ENCODE peak calls at places on chromosome 17, in seven cellular contexts. V, Q, M, K, F, I and H are unnamed samples.

GRCh38 chr17:59848778-59849177 is 44.0 kb downstream of the TUBD1 start:
- DNase-seq in V (no peak), Q (peak), M (peak), K (peak), F (no peak), I (peak), H (no peak)

GRCh38 chr17:2828396-2829038 is 32.3 kb downstream of the RAP1GAP2 start:
- DNase-seq in V (peak), Q (peak), M (no peak), K (peak), F (peak), I (peak), H (no peak)

GRCh38 chr17:18377437-18378204 is at the start of gene EVPLL:
- DNase-seq in V (no peak), Q (peak), M (peak), K (peak), F (peak), I (no peak), H (no peak)

GRCh38 chr17:61000911-61001310 is 323.3 kb downstream of the BCAS3 start:
- DNase-seq in V (no peak), Q (peak), M (no peak), K (no peak), F (no peak), I (peak), H (peak)

GRCh38 chr17:28033972-28034714 is 8.3 kb upstream of the NLK start:
- DNase-seq in V (peak), Q (peak), M (no peak), K (no peak), F (no peak), I (peak), H (peak)

GRCh38 chr17:16652847-16653366 is 743 bp downstream of the ZNF624 start:
- DNase-seq in V (no peak), Q (no peak), M (no peak), K (no peak), F (no peak), I (peak), H (no peak)

GRCh38 chr17:1947743-1948516 is 77.2 kb downstream of the RTN4RL1 start:
- DNase-seq in V (no peak), Q (no peak), M (no peak), K (no peak), F (no peak), I (no peak), H (no peak)

GRCh38 chr17:37478187-37478586 is 11.5 kb upstream of the DUSP14 start:
- DNase-seq in V (no peak), Q (peak), M (no peak), K (no peak), F (no peak), I (peak), H (no peak)

GRCh38 chr17:69757794-69758430 is 317.1 kb upstream of the KCNJ16 start:
- DNase-seq in V (no peak), Q (peak), M (no peak), K (no peak), F (no peak), I (peak), H (peak)

GRCh38 chr17:1486802-1487695 is 5.4 kb downstream of the MYO1C start:
- DNase-seq in V (peak), Q (peak), M (no peak), K (peak), F (peak), I (peak), H (no peak)

GRCh38 chr17:28534740-28535375 is 17.6 kb downstream of the UNC119 start:
- DNase-seq in V (no peak), Q (no peak), M (no peak), K (no peak), F (no peak), I (no peak), H (no peak)

GRCh38 chr17:65567566-65567965 is 6.1 kb upstream of the AXIN2 start:
- DNase-seq in V (no peak), Q (no peak), M (no peak), K (no peak), F (no peak), I (no peak), H (no peak)

GRCh38 chr17:66331038-66331816 is 28.8 kb downstream of the PRKCA start:
- DNase-seq in V (no peak), Q (no peak), M (no peak), K (no peak), F (no peak), I (no peak), H (no peak)

GRCh38 chr17:65987988-65988387 is 203.9 kb downstream of the CEP112 start:
- DNase-seq in V (no peak), Q (peak), M (no peak), K (peak), F (peak), I (peak), H (peak)

GRCh38 chr17:32015245-32016013 is 8.2 kb downstream of the LRRC37B start:
- DNase-seq in V (no peak), Q (no peak), M (no peak), K (peak), F (no peak), I (no peak), H (no peak)

GRCh38 chr17:45794840-45795239 is 10.7 kb downstream of the CRHR1 start:
- DNase-seq in V (no peak), Q (peak), M (no peak), K (no peak), F (peak), I (no peak), H (no peak)

GRCh38 chr17:2972749-2973148 is 90.7 kb downstream of the OR1D5 start:
- DNase-seq in V (no peak), Q (no peak), M (no peak), K (no peak), F (no peak), I (no peak), H (no peak)

GRCh38 chr17:28956861-28957260 is 5.5 kb upstream of the PHF12 start:
- DNase-seq in V (no peak), Q (no peak), M (no peak), K (no peak), F (no peak), I (no peak), H (no peak)

GRCh38 chr17:32755045-32755805 is 121.7 kb downstream of the MYO1D start:
- DNase-seq in V (no peak), Q (peak), M (no peak), K (no peak), F (peak), I (peak), H (peak)

GRCh38 chr17:2869604-2870003 is 73.4 kb downstream of the RAP1GAP2 start:
- DNase-seq in V (no peak), Q (no peak), M (no peak), K (no peak), F (no peak), I (no peak), H (no peak)

GRCh38 chr17:17420561-17421269 is 56.1 kb upstream of the MED9 start:
- DNase-seq in V (peak), Q (peak), M (peak), K (no peak), F (no peak), I (peak), H (no peak)

GRCh38 chr17:37299257-37299985 is 76.4 kb upstream of the C17orf78 start:
- DNase-seq in V (no peak), Q (peak), M (no peak), K (no peak), F (no peak), I (peak), H (no peak)

GRCh38 chr17:17626840-17627239 is 35.3 kb upstream of the PEMT start:
- DNase-seq in V (no peak), Q (no peak), M (no peak), K (no peak), F (no peak), I (no peak), H (no peak)

GRCh38 chr17:69474171-69474831 is 59.8 kb downstream of the MAP2K6 start:
- DNase-seq in V (no peak), Q (no peak), M (no peak), K (no peak), F (no peak), I (no peak), H (no peak)

GRCh38 chr17:58317421-58318064 is 11.1 kb downstream of the TSPOAP1 start:
- DNase-seq in V (no peak), Q (peak), M (peak), K (peak), F (peak), I (peak), H (peak)

GRCh38 chr17:3544365-3544764 is 13.2 kb downstream of the TRPV3 start:
- DNase-seq in V (no peak), Q (no peak), M (no peak), K (no peak), F (no peak), I (no peak), H (no peak)

GRCh38 chr17:43398724-43399595 is at the start of gene ARL4D:
- DNase-seq in V (peak), Q (peak), M (peak), K (peak), F (peak), I (peak), H (no peak)

GRCh38 chr17:59769891-59770290 is 62.4 kb downstream of the VMP1 start:
- DNase-seq in V (no peak), Q (no peak), M (no peak), K (no peak), F (no peak), I (peak), H (no peak)

GRCh38 chr17:65723356-65723928 is 162.0 kb upstream of the AXIN2 start:
- DNase-seq in V (no peak), Q (peak), M (no peak), K (no peak), F (no peak), I (peak), H (no peak)

GRCh38 chr17:17321356-17322025 is 18.3 kb downstream of the NT5M start:
- DNase-seq in V (no peak), Q (no peak), M (no peak), K (no peak), F (no peak), I (no peak), H (no peak)

GRCh38 chr17:17754719-17755686 is 73.7 kb downstream of the RAI1 start:
- DNase-seq in V (peak), Q (no peak), M (no peak), K (no peak), F (no peak), I (no peak), H (no peak)

GRCh38 chr17:21399476-21400203 is 23.5 kb downstream of the KCNJ12 start:
- DNase-seq in V (no peak), Q (no peak), M (no peak), K (no peak), F (no peak), I (no peak), H (no peak)

GRCh38 chr17:69975808-69976207 is 99.2 kb upstream of the KCNJ16 start:
- DNase-seq in V (no peak), Q (no peak), M (no peak), K (no peak), F (no peak), I (no peak), H (no peak)

GRCh38 chr17:74520790-74521480 is 10.3 kb downstream of the CD300LB start:
- DNase-seq in V (peak), Q (no peak), M (no peak), K (no peak), F (no peak), I (no peak), H (no peak)

GRCh38 chr17:76752006-76752405 is 14.1 kb downstream of the MFSD11 start:
- DNase-seq in V (no peak), Q (no peak), M (no peak), K (no peak), F (no peak), I (no peak), H (no peak)

GRCh38 chr17:14448816-14449215 is 147.9 kb downstream of the HS3ST3B1 start:
- DNase-seq in V (no peak), Q (no peak), M (no peak), K (no peak), F (no peak), I (no peak), H (no peak)

GRCh38 chr17:51537996-51538550 is 277.7 kb downstream of the UTP18 start:
- DNase-seq in V (no peak), Q (no peak), M (no peak), K (no peak), F (no peak), I (no peak), H (no peak)

GRCh38 chr17:4725646-4726300 is 5.5 kb upstream of the MED11 start:
- DNase-seq in V (no peak), Q (no peak), M (no peak), K (no peak), F (no peak), I (no peak), H (no peak)

GRCh38 chr17:50352072-50352692 is 6.3 kb downstream of the XYLT2 start:
- DNase-seq in V (peak), Q (no peak), M (no peak), K (no peak), F (no peak), I (no peak), H (no peak)

GRCh38 chr17:41498276-41498675 is 7.1 kb downstream of the KRT13 start:
- DNase-seq in V (no peak), Q (no peak), M (no peak), K (no peak), F (no peak), I (no peak), H (no peak)

GRCh38 chr17:41499714-41500113 is 5.7 kb downstream of the KRT13 start:
- DNase-seq in V (no peak), Q (no peak), M (no peak), K (no peak), F (no peak), I (no peak), H (no peak)

GRCh38 chr17:41500131-41500911 is 5.1 kb downstream of the KRT13 start:
- DNase-seq in V (no peak), Q (peak), M (no peak), K (peak), F (peak), I (peak), H (no peak)

GRCh38 chr17:41494524-41494923 is 4.8 kb upstream of the KRT36 start:
- DNase-seq in V (no peak), Q (no peak), M (no peak), K (peak), F (no peak), I (peak), H (no peak)

DNA sequence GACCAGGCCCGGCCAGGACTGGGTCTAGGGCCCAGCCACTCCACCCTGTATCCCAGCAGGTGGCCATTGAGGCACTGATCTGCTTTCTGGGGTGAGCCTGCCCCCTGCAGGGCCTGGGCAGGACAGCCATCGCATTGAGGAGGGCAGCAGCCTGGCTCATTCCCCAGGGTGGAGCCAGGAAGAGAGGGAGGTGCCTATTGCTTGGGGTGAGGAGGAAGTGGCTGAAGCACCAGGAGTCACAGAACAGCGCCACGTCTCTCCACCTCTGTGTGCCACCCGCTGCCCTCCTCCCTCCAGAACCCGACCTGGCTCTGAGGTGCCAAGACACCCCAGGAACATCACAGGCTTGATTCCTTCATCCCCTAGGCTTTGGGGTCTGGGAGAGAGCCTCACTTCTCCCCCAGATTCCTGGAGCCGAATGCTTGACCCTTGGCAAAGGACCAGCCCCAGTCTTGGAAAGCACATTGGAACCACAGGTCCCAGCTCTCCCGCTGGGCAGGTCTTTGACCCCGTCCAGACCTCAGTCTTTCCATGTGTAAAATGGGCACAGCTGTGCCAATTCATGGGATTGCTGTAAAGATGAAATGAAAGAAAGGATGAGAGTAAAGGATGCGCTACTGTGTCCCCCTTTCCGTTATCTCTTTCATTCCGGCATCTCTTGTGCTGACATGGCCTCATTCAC is 7.2 kb upstream of the KRT36 start:
- DNase-seq in V (peak), Q (peak), M (no peak), K (peak), F (peak), I (peak), H (peak)
- TF ChIP-seq CTCF in V (peak), Q (peak), M (peak), K (peak), F (peak), I (peak), H (peak)

GRCh38 chr17:7438050-7438614 is 1.2 kb upstream of the FGF11 start:
- DNase-seq in V (peak), Q (peak), M (peak), K (peak), F (no peak), I (no peak), H (no peak)

GRCh38 chr17:7437369-7437863 is 1.9 kb upstream of the FGF11 start:
- DNase-seq in V (no peak), Q (no peak), M (no peak), K (no peak), F (no peak), I (no peak), H (no peak)

GRCh38 chr17:7436556-7437368 is 1.5 kb downstream of the TMEM102 start:
- DNase-seq in V (peak), Q (peak), M (peak), K (peak), F (peak), I (peak), H (no peak)

GRCh38 chr17:7438656-7439460 is 454 bp upstream of the FGF11 start:
- DNase-seq in V (no peak), Q (no peak), M (no peak), K (no peak), F (no peak), I (no peak), H (no peak)

GRCh38 chr17:7435676-7436555 is 681 bp downstream of the TMEM102 start:
- DNase-seq in V (peak), Q (peak), M (peak), K (peak), F (peak), I (no peak), H (no peak)
- H3K4me3 ChIP-seq in V (peak), Q (peak), M (peak), K (peak), F (peak), I (peak), H (peak)

GRCh38 chr17:80191192-80191591 is 21.4 kb downstream of the CARD14 start:
- DNase-seq in V (no peak), Q (no peak), M (no peak), K (no peak), F (no peak), I (no peak), H (no peak)
- TF ChIP-seq CTCF in V (no peak), Q (no peak), M (no peak), K (no peak), F (no peak), I (no peak), H (no peak)

DNA sequence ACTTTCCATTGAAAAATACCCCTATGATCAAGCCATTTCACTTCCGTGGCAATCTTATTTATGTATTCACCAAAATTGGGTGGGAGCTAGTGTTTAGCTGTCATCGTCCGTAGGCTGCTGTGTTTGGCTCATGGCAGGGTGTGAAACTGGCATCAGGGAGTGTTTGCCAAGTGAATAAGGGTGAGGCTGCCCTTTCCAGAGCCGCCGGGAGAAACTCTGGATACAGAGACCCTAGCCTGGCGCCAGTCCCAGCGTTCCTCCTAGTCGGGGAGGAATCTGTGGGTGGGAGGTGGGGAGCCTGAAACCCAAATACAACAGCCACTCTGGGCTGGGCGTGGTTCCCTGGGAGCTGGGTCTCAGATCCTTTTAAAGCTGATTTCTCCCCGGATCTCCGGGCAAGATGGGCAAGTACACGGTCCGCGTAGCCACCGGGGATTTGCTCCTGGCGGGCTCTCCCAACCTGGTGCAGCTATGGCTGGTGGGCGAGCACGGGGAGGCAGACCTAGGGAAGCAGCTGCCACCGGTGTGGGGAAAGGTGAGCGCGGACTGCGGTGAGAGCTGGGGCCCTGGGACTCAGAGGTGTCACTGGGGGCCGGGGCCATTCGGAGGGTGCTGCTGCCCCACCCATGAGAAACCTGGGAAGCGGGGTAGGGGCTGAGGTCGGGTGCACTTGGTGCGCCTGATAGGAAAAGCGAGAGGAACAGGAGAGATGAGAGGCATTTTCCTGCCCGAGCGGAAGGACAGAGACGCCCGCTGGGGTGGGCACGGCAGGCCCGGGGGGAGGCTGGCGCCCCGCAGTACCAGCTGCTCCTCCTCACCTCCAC is 62.1 kb upstream of the TEKT1 start:
- DNase-seq in V (no peak), Q (no peak), M (no peak), K (no peak), F (no peak), I (no peak), H (no peak)
- H3K4me3 ChIP-seq in V (no peak), Q (no peak), M (no peak), K (no peak), F (no peak), I (no peak), H (no peak)

GRCh38 chr17:47847341-47848197 is 3.4 kb downstream of the SP6 start:
- DNase-seq in V (no peak), Q (no peak), M (no peak), K (no peak), F (no peak), I (no peak), H (no peak)
- TF ChIP-seq CTCF in V (no peak), Q (peak), M (peak), K (peak), F (no peak), I (peak), H (peak)

GRCh38 chr17:48997827-48998556 is 807 bp downstream of the IGF2BP1 start:
- DNase-seq in V (no peak), Q (no peak), M (no peak), K (no peak), F (no peak), I (no peak), H (no peak)

GRCh38 chr17:48995332-48995870 is 1.8 kb upstream of the IGF2BP1 start:
- DNase-seq in V (no peak), Q (no peak), M (no peak), K (no peak), F (no peak), I (peak), H (no peak)

GRCh38 chr17:48997103-48997826 is at the start of gene IGF2BP1:
- DNase-seq in V (no peak), Q (peak), M (no peak), K (peak), F (peak), I (peak), H (no peak)

GRCh38 chr17:48995871-48996695 is 1.1 kb upstream of the IGF2BP1 start:
- DNase-seq in V (no peak), Q (no peak), M (no peak), K (no peak), F (peak), I (no peak), H (no peak)

DNA sequence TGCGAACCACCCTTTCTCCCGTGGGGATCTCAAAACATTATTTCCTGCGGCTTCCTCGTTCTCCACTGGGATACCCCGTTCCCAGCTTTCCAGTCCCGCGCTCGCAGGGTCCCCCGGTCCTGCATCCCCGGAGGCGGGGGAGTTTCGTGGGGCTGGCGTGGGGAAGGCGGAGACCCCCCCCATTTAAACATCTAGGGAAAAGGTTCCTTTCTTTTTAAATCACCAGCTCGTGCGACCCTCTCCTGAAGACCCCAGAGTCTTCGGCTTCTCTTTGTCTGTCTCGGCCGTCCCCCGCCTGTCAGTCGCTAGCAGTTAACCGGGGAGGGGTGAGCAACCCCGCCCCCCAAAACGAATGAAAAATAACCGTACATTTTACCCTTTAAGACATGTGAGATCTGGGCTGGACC is 486 bp upstream of the IGF2BP1 start:
- DNase-seq in V (no peak), Q (no peak), M (no peak), K (no peak), F (no peak), I (no peak), H (no peak)
- H3K4me3 ChIP-seq in V (no peak), Q (peak), M (no peak), K (peak), F (peak), I (peak), H (peak)